ENCODE peak calls at places on chromosomes 13 and 19, in eight cellular contexts. E is left ventricle myocardium inferior, B is coronary artery, L is RWPE1, Q is neural progenitor cell, U is AG10803, J is GM13977, D is psoas muscle. C is an unnamed sample.

GRCh38 chr13:73913043-73913740 is 221.0 kb downstream of the KLF12 start:
- DNase-seq in E (no peak), B (no peak), L (no peak), U (peak), D (no peak), J (no peak), Q (no peak), C (no peak)

GRCh38 chr13:41361501-41361900 is 50.4 kb downstream of the NAA16 start:
- DNase-seq in L (no peak), U (no peak), B (no peak), J (no peak), Q (no peak), E (no peak), D (no peak), C (peak)

GRCh38 chr13:99977912-99978780 is 3.4 kb upstream of the ZIC2 start:
- DNase-seq in B (no peak), E (no peak), L (no peak), U (no peak), Q (peak), D (no peak), J (no peak), C (no peak)

GRCh38 chr13:109606404-109607028 is 179.9 kb downstream of the IRS2 start:
- DNase-seq in E (no peak), Q (no peak), B (no peak), L (no peak), D (no peak), U (no peak), J (no peak), C (no peak)

GRCh38 chr19:36605101-36605838 is at the start of gene ZNF382:
- DNase-seq in U (peak), Q (peak), L (peak), E (peak), B (no peak), J (peak), D (peak), C (peak)

GRCh38 chr19:32837531-32837930 is 32.0 kb downstream of the SLC7A9 start:
- DNase-seq in U (no peak), Q (no peak), L (no peak), E (no peak), B (no peak), D (no peak), J (no peak), C (no peak)

GRCh38 chr13:39602277-39602613 is 748 bp downstream of the LHFPL6 start:
- DNase-seq in U (no peak), J (peak), E (no peak), D (no peak), B (no peak), Q (no peak), L (no peak), C (peak)

GRCh38 chr13:101272886-101273285 is 143.4 kb downstream of the NALCN start:
- DNase-seq in Q (no peak), J (no peak), B (no peak), U (no peak), E (no peak), D (no peak), L (no peak), C (no peak)

GRCh38 chr19:32373614-32374295 is 28.3 kb downstream of the ZNF507 start:
- DNase-seq in J (no peak), U (peak), Q (no peak), B (peak), L (peak), E (no peak), D (no peak), C (peak)

GRCh38 chr13:42047561-42048322 is 706 bp upstream of the DGKH start:
- DNase-seq in B (peak), E (peak), U (peak), L (peak), D (peak), Q (peak), J (peak), C (peak)

GRCh38 chr19:46426506-46427162 is 2.1 kb downstream of the PNMA8C start:
- DNase-seq in J (no peak), U (peak), E (peak), Q (peak), B (no peak), L (peak), D (peak), C (peak)

GRCh38 chr13:38213307-38213706 is 136.3 kb upstream of the UFM1 start:
- DNase-seq in B (no peak), U (no peak), Q (no peak), J (no peak), L (peak), D (no peak), E (no peak), C (peak)

GRCh38 chr19:41801682-41802317 is 5.4 kb downstream of the CEACAM3 start:
- DNase-seq in E (no peak), L (no peak), D (no peak), B (no peak), Q (no peak), U (no peak), J (no peak), C (no peak)

GRCh38 chr19:2034729-2035589 is 16.1 kb downstream of the MKNK2 start:
- DNase-seq in D (peak), Q (peak), E (no peak), J (peak), U (no peak), B (no peak), L (peak), C (no peak)

GRCh38 chr13:101291647-101292515 is 124.4 kb downstream of the NALCN start:
- DNase-seq in Q (no peak), D (no peak), U (peak), J (no peak), E (no peak), L (no peak), B (no peak), C (no peak)

GRCh38 chr13:94764576-94765321 is 52.4 kb upstream of the SOX21 start:
- DNase-seq in D (no peak), B (no peak), E (no peak), L (no peak), U (no peak), Q (peak), J (no peak), C (no peak)

GRCh38 chr13:111361046-111361872 is 40.8 kb downstream of the TEX29 start:
- DNase-seq in E (no peak), B (no peak), J (no peak), L (no peak), D (no peak), U (no peak), Q (no peak), C (no peak)

GRCh38 chr13:71858647-71859046 is 8.4 kb downstream of the DACH1 start:
- DNase-seq in E (no peak), D (no peak), U (no peak), J (no peak), L (no peak), B (no peak), Q (no peak), C (no peak)

GRCh38 chr19:35000647-35001501 is 751 bp downstream of the GRAMD1A start:
- DNase-seq in Q (peak), B (no peak), E (no peak), J (peak), L (no peak), D (peak), U (peak), C (peak)

GRCh38 chr19:40143612-40144011 is 47.6 kb upstream of the MAP3K10 start:
- DNase-seq in E (peak), J (no peak), B (no peak), D (no peak), L (no peak), Q (no peak), U (peak), C (no peak)

GRCh38 chr19:584240-585001 is 5.3 kb upstream of the HCN2 start:
- DNase-seq in D (peak), L (no peak), Q (peak), J (peak), U (no peak), B (no peak), E (peak), C (no peak)

GRCh38 chr13:113080361-113080831 is 25.2 kb upstream of the F7 start:
- DNase-seq in J (no peak), B (no peak), D (peak), U (no peak), Q (no peak), E (no peak), L (no peak), C (no peak)

GRCh38 chr13:73820688-73821087 is 313.5 kb downstream of the KLF12 start:
- DNase-seq in L (no peak), U (no peak), J (no peak), Q (no peak), D (no peak), B (no peak), E (no peak), C (no peak)

GRCh38 chr19:32189956-32190706 is 155.3 kb upstream of the ZNF507 start:
- DNase-seq in J (no peak), B (peak), Q (no peak), U (no peak), D (no peak), L (no peak), E (no peak), C (no peak)

GRCh38 chr13:112320303-112320702 is 55.9 kb upstream of the SPACA7 start:
- DNase-seq in L (no peak), U (no peak), B (peak), J (no peak), D (no peak), Q (no peak), E (no peak), C (no peak)

GRCh38 chr19:19582471-19582870 is 36.0 kb downstream of the PBX4 start:
- DNase-seq in Q (no peak), D (no peak), B (no peak), L (no peak), J (no peak), U (no peak), E (no peak), C (no peak)
- TF ChIP-seq CTCF in Q (no peak), D (no peak), B (no peak), L (no peak), J (no peak), U (no peak), E (no peak), C (no peak)

GRCh38 chr19:38929929-38930775 is at the start of gene SARS2:
- DNase-seq in E (peak), D (peak), Q (peak), L (peak), B (peak), U (peak), J (peak), C (peak)

GRCh38 chr19:38933544-38933943 is 2.8 kb downstream of the MRPS12 start:
- DNase-seq in J (no peak), B (no peak), E (no peak), U (no peak), D (no peak), L (no peak), Q (no peak), C (no peak)

GRCh38 chr19:38928406-38929001 is 2.1 kb downstream of the SARS2 start:
- DNase-seq in D (no peak), J (no peak), U (no peak), B (no peak), E (no peak), L (no peak), Q (no peak), C (no peak)

GRCh38 chr19:38930776-38931761 is at the start of gene MRPS12:
- DNase-seq in J (peak), E (peak), B (peak), D (peak), L (peak), U (peak), Q (peak), C (peak)

DNA sequence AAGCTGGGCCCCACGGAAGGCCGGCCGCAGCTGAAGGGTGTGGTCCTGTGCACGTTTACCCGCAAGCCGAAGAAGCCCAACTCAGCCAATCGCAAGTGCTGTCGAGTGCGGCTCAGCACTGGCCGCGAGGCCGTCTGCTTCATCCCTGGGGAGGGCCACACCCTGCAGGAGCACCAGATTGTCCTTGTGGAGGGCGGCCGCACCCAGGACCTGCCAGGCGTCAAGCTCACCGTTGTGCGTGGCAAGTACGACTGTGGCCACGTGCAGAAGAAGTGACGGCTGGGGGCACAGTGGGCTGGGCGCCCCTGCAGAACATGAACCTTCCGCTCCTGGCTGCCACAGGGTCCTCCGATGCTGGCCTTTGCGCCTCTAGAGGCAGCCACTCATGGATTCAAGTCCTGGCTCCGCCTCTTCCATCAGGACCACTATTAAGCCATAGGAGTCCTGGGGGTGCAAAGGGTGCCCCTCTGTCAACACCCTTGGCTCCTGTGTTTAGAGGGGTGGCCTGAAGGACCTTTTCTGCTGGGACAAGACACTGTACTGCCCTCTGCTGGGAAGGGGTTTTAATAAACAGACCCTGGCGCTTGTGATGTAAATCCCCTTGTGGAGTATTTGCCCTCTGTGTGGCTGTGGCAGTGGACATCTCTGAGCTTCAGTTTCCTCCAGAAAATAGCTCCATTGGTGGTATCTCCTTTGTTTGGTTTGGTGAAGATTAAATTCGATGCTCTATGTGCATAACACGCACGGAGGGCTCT is 1.9 kb downstream of the MRPS12 start:
- DNase-seq in U (peak), J (peak), D (peak), E (no peak), L (no peak), B (no peak), Q (peak), C (no peak)
- TF ChIP-seq CTCF in U (peak), J (peak), D (peak), E (peak), L (peak), B (no peak), Q (peak), C (peak)

GRCh38 chr19:43723588-43723987 is 7.7 kb downstream of the IRGC start:
- DNase-seq in U (no peak), E (no peak), Q (no peak), L (no peak), B (no peak), D (no peak), J (no peak), C (no peak)
- TF ChIP-seq CTCF in U (peak), E (no peak), Q (peak), L (no peak), B (no peak), D (peak), J (no peak), C (peak)

GRCh38 chr19:5372572-5373200 is 32.1 kb upstream of the PTPRS start:
- DNase-seq in J (no peak), Q (no peak), B (no peak), D (no peak), U (no peak), L (no peak), E (no peak), C (no peak)
- TF ChIP-seq CTCF in J (no peak), Q (no peak), B (no peak), D (no peak), U (no peak), L (no peak), E (no peak), C (no peak)

DNA sequence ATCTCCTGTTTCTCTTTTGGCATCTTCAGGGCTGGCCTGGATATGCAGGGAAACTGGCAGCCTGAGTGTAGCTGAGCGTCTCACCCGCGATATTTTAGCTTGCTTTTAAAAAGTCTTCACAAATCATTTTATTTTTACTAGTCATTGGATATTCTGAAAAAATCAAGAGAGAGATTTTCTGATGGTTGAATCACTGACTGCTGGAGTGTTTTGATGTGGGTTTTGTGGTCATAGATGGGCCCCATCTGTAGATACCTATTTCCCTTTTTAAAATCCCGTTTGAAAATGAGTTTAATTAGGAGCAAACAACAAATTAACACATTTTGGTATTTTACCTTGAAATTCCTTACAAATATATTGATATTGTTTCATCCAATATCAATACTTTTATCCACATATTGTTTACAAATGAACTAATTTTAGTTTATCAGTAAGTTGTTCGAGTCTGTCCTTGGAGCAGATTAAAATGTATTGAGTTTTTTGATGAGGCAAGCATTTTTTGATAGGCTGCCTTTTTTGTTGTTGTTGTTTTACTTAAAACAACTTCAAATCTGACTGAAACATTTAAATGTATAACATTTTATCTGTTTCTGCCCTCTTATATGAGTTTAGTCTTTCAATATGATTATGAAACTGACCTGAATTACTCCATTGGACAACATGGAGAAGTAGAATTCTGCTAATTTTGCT is 21.5 kb upstream of the OXGR1 start:
- DNase-seq in J (no peak), D (no peak), Q (no peak), U (no peak), L (no peak), E (no peak), B (no peak), C (no peak)
- TF ChIP-seq CTCF in J (no peak), D (no peak), Q (no peak), U (no peak), L (no peak), E (no peak), B (no peak), C (no peak)

DNA sequence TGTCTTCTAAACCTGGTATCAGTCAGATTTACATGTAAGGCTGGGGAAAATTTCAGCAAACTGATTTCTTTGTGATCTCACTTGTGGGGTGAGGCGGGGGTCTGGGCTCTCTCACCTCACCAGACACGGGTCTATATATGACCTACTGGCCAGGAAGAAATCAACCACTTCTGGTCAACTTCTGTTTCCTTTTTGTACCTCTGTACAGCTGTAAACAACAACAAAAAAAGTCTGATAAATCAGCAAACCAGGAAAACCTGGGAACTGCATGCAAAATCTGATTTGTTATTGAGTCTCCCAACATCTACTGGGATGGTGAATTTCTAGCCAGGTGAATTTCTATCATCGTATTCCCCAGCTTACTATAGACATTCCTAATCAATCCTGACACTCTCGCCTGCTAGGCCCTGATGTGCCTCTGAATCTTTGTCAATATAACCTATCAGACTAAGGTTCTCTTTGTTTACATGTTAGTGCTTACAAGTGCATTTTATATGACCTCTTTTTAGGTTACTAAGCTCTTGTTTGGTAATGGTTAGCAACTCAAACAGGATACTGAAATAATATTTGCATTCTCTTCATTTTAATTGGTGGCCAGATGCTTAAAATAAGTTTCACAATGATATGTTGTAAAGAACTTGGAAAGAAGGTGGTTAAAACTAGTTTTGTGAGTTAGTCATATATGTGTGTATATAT is 77.7 kb downstream of the LRRC63 start:
- DNase-seq in L (no peak), B (no peak), D (no peak), J (no peak), Q (no peak), E (no peak), U (peak), C (no peak)
- TF ChIP-seq CTCF in L (peak), B (no peak), D (no peak), J (no peak), Q (no peak), E (no peak), U (no peak), C (peak)

GRCh38 chr13:98751397-98752110 is 918 bp downstream of the SLC15A1 start:
- DNase-seq in U (peak), D (no peak), E (no peak), Q (peak), B (no peak), L (no peak), J (no peak), C (peak)
- TF ChIP-seq CTCF in U (no peak), D (no peak), E (no peak), Q (no peak), B (no peak), L (no peak), J (no peak), C (no peak)

GRCh38 chr13:60369242-60369641 is 27.8 kb upstream of the TDRD3 start:
- DNase-seq in U (no peak), B (no peak), Q (no peak), E (no peak), L (no peak), J (no peak), D (no peak), C (no peak)
- TF ChIP-seq CTCF in U (peak), B (no peak), Q (peak), E (peak), L (no peak), J (peak), D (peak), C (peak)